ENCODE peak calls at places on chromosomes 11 and 22, in ten cellular contexts. K is GM12865, U is psoas muscle, X is endothelial cell, H is fibroblast of lung, Q is transverse colon, M is bronchial epithelial cell, C is neural crest cell, I is AG09309, E is kidney epithelial cell. O is an unnamed sample.

GRCh38 chr11:124602193-124602592 is 9.0 kb upstream of the PANX3 start:
- DNase-seq in K (no peak), U (no peak), X (no peak), H (peak; percentile 60), Q (no peak), M (peak; percentile 28), C (no peak), I (no peak), E (no peak), O (no peak)

GRCh38 chr11:66727282-66727882 is 1.6 kb downstream of the SPTBN2 start:
- DNase-seq in K (no peak), U (peak; percentile 54), X (no peak), H (peak; percentile 44), Q (peak; percentile 34), M (no peak), C (peak; percentile 12), I (no peak), E (no peak), O (no peak)

GRCh38 chr11:16607675-16608644 is 130.5 kb upstream of the C11orf58 start:
- DNase-seq in K (no peak), U (peak; percentile 85), X (peak; percentile 58), H (peak; percentile 78), Q (peak; percentile 39), M (peak; percentile 80), C (peak; percentile 70), I (no peak), E (no peak), O (no peak)

GRCh38 chr11:110490886-110491285 is 61.1 kb downstream of the FDX1 start:
- DNase-seq in K (no peak), U (no peak), X (no peak), H (peak; percentile 65), Q (no peak), M (peak; percentile 76), C (no peak), I (no peak), E (peak; percentile 7), O (no peak)

GRCh38 chr22:25754527-25755202 is 12.7 kb downstream of the MYO18B start:
- DNase-seq in K (no peak), U (peak; percentile 95), X (no peak), H (peak; percentile 97), Q (peak; percentile 38), M (no peak), C (no peak), I (peak; percentile 77), E (no peak), O (peak; percentile 35)

GRCh38 chr11:105357764-105358163 is 218.2 kb upstream of the CARD18 start:
- DNase-seq in K (no peak), U (no peak), X (no peak), H (peak; percentile 77), Q (no peak), M (peak; percentile 35), C (no peak), I (no peak), E (no peak), O (no peak)

GRCh38 chr11:90134420-90135003 is at the start of gene NAALAD2:
- DNase-seq in K (peak; percentile 44), U (peak; percentile 75), X (peak; percentile 55), H (peak; percentile 45), Q (peak; percentile 11), M (no peak), C (peak; percentile 63), I (no peak), E (no peak), O (no peak)

GRCh38 chr11:6457581-6458320 is 16.0 kb downstream of the TRIM3 start:
- DNase-seq in K (no peak), U (no peak), X (no peak), H (no peak), Q (no peak), M (no peak), C (no peak), I (no peak), E (no peak), O (no peak)

GRCh38 chr11:46315033-46315738 is 32.1 kb upstream of the DGKZ start:
- DNase-seq in K (peak; percentile 79), U (peak; percentile 73), X (peak; percentile 83), H (peak; percentile 75), Q (peak; percentile 72), M (peak; percentile 55), C (peak; percentile 83), I (no peak), E (no peak), O (no peak)

GRCh38 chr22:25688627-25689026 is 53.4 kb upstream of the MYO18B start:
- DNase-seq in K (no peak), U (no peak), X (no peak), H (no peak), Q (no peak), M (no peak), C (no peak), I (no peak), E (no peak), O (no peak)

GRCh38 chr11:36033082-36033751 is 89.4 kb downstream of the LDLRAD3 start:
- DNase-seq in K (no peak), U (no peak), X (no peak), H (no peak), Q (no peak), M (no peak), C (no peak), I (no peak), E (no peak), O (no peak)

GRCh38 chr11:34495724-34496377 is 17.7 kb downstream of the ELF5 start:
- DNase-seq in K (no peak), U (no peak), X (no peak), H (peak; percentile 59), Q (no peak), M (peak; percentile 79), C (no peak), I (no peak), E (peak; percentile 19), O (no peak)

GRCh38 chr11:109708184-109708583 is 286.2 kb downstream of the C11orf87 start:
- DNase-seq in K (no peak), U (no peak), X (no peak), H (no peak), Q (no peak), M (no peak), C (no peak), I (no peak), E (no peak), O (no peak)

GRCh38 chr11:111845256-111846028 is 25.9 kb downstream of the ALG9 start:
- DNase-seq in K (no peak), U (no peak), X (no peak), H (no peak), Q (no peak), M (no peak), C (no peak), I (no peak), E (no peak), O (no peak)

GRCh38 chr22:45804986-45805325 is 133.3 kb downstream of the ATXN10 start:
- DNase-seq in K (no peak), U (no peak), X (no peak), H (peak; percentile 99), Q (no peak), M (peak; percentile 97), C (no peak), I (peak; percentile 99), E (peak; percentile 91), O (peak; percentile 85)

GRCh38 chr11:131866535-131867400 is 496.4 kb downstream of the NTM start:
- DNase-seq in K (no peak), U (no peak), X (no peak), H (no peak), Q (no peak), M (no peak), C (no peak), I (no peak), E (no peak), O (no peak)
- TF ChIP-seq CTCF in K (no peak), U (no peak), X (peak; percentile 30), H (peak; percentile 7), Q (no peak), M (no peak), C (peak; percentile 34), I (peak; percentile 24), E (no peak), O (no peak)

DNA sequence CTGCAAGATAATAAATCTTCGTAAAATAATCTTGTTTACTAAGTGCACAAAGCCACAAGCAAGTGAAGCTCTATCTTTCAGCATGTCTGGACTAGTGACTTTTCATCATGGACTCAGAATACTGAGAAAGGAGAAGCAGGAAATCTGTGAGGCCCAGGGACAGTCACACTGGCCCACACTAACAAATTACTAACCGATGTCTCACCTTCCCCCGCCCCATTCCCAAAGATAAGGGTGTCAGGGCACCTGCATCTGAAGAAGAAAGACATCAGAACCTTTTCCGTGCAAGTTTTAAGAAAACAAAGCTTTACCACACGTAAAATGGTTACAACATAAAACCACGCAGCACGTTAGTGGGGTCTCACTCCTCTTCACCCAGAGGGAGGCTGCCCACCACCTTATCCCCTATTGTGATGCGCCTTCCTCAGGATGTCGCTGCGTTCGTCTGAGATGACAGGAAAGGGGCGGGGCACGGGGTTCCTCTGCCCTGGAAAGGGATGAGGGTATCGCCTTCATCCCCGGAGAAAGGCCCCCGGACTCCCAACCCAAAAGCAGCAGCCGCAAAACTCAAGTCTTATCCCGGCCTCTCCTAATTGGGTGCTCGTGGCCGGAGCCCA is 603 bp downstream of the BTBD10 start:
- DNase-seq in K (peak; percentile 56), U (peak; percentile 78), X (peak; percentile 73), H (peak; percentile 61), Q (peak; percentile 78), M (peak; percentile 90), C (peak; percentile 54), I (no peak), E (no peak), O (no peak)
- TF ChIP-seq CTCF in K (no peak), U (no peak), X (no peak), H (no peak), Q (no peak), M (no peak), C (no peak), I (no peak), E (no peak), O (no peak)

DNA sequence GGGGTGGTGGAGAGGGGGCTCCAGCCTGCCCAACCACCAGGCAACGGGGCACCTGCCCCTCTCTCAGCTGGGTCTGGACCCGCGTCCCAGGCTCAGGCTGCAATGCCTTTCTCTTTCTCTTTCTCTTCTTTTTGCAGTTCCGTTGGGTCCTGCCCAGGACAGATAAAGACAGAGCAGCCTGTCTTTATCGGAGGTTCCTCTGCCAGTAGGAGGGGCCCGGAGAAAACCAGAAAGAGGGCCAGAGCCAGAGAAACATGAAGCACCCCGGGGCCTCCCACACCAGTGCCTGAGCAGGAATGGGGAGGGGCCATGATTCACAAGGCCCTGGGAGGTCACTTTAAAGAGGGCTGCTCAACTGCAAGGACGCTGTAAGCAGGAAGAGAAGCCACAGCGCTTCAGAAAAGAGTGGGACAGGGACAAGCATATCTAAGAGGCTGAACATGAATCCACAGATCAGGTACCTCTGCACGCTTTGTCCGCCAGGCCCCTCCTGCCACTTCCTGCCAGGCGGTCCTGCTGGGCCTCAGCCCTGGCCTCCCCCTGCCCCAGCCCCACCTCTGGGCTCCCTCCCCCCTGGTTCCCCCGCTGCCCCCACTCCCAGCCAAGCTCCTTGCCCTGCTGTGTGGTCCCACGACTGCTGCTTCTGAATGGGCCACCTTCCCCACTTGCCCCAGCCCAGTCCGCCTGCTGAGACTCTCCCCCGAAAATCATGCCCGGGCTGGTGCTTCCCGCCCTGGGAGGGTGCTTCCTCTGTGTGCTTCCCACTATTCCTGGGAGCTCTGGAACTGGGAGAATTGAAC is at the start of gene APOBEC3C:
- DNase-seq in K (peak; percentile 95), U (peak; percentile 75), X (peak; percentile 32), H (peak; percentile 91), Q (peak; percentile 87), M (peak; percentile 81), C (peak; percentile 40), I (peak; percentile 63), E (peak; percentile 66), O (peak; percentile 76)
- TF ChIP-seq CTCF in K (no peak), U (no peak), X (no peak), H (no peak), Q (no peak), M (peak; percentile 8), C (no peak), I (peak; percentile 12), E (peak; percentile 13), O (peak; percentile 3)

GRCh38 chr11:597166-597725 is 18.5 kb downstream of the IRF7 start:
- DNase-seq in K (no peak), U (no peak), X (peak; percentile 51), H (no peak), Q (no peak), M (no peak), C (no peak), I (no peak), E (no peak), O (no peak)
- TF ChIP-seq CTCF in K (peak; percentile 10), U (no peak), X (peak; percentile 21), H (no peak), Q (no peak), M (no peak), C (peak; percentile 39), I (peak; percentile 4), E (peak; percentile 34), O (no peak)